ENCODE peak calls at places on chromosomes 3 and 15, in five cellular contexts. T, M, Z, V and K are unnamed samples.

GRCh38 chr15:96046620-96047240 is 283.8 kb upstream of the NR2F2 start:
- DNase-seq in Z (no peak), V (no peak), M (no peak), T (no peak), K (no peak)

GRCh38 chr3:159881208-159881607 is 107.4 kb upstream of the IL12A start:
- DNase-seq in V (no peak), T (no peak), Z (no peak), M (no peak), K (no peak)

GRCh38 chr3:124530916-124531315 is 199.3 kb upstream of the UMPS start:
- DNase-seq in V (no peak), M (no peak), Z (no peak), T (no peak), K (no peak)

GRCh38 chr3:125367403-125368230 is 7.5 kb downstream of the ZNF148 start:
- DNase-seq in Z (no peak), M (no peak), V (no peak), T (no peak), K (no peak)

GRCh38 chr15:94239474-94239873 is 8.1 kb downstream of the MCTP2 start:
- DNase-seq in V (no peak), M (no peak), Z (no peak), T (no peak), K (no peak)

GRCh38 chr3:57048052-57048671 is 12.3 kb upstream of the SPATA12 start:
- DNase-seq in M (no peak), T (no peak), Z (no peak), V (no peak), K (no peak)

GRCh38 chr3:65029130-65029529 is 341.3 kb upstream of the ADAMTS9 start:
- DNase-seq in V (no peak), Z (no peak), M (no peak), T (no peak), K (no peak)

GRCh38 chr3:156304406-156304805 is 184.0 kb downstream of the KCNAB1 start:
- DNase-seq in T (no peak), Z (no peak), M (peak; percentile 58), V (no peak), K (no peak)

GRCh38 chr15:57321973-57322601 is 54.2 kb upstream of the CGNL1 start:
- DNase-seq in M (no peak), T (no peak), V (no peak), Z (no peak), K (no peak)
- H3K27ac ChIP-seq in M (no peak overlapping the region), T (peak overlapping the region; percentile 91), V (no peak overlapping the region), Z (no peak overlapping the region), K (no peak overlapping the region)

GRCh38 chr3:138511990-138512389 is 77.6 kb downstream of the ESYT3 start:
- DNase-seq in Z (no peak), M (no peak), V (no peak), T (no peak), K (no peak)
- H3K27ac ChIP-seq in Z (no peak overlapping the region), M (no peak overlapping the region), V (no peak overlapping the region), T (no peak overlapping the region), K (no peak overlapping the region)

GRCh38 chr3:126704494-126705214 is 614 bp downstream of the CHCHD6 start:
- DNase-seq in Z (no peak), M (no peak), T (no peak), V (no peak), K (no peak)
- H3K27ac ChIP-seq in Z (no peak overlapping the region), M (no peak overlapping the region), T (peak overlapping the region; percentile 88), V (no peak overlapping the region), K (no peak overlapping the region)

GRCh38 chr15:41950505-41950904 is 21.9 kb downstream of the EHD4 start:
- DNase-seq in M (no peak), Z (no peak), V (no peak), T (no peak), K (no peak)

GRCh38 chr15:41949400-41950126 is 22.8 kb downstream of the EHD4 start:
- DNase-seq in Z (no peak), V (no peak), M (no peak), T (no peak), K (no peak)

GRCh38 chr15:41948499-41948898 is 23.9 kb downstream of the EHD4 start:
- DNase-seq in T (no peak), V (no peak), M (no peak), Z (no peak), K (no peak)

GRCh38 chr15:41951571-41951970 is 20.8 kb downstream of the EHD4 start:
- DNase-seq in T (no peak), V (no peak), M (no peak), Z (no peak), K (no peak)

GRCh38 chr15:41950127-41950483 is 22.3 kb downstream of the EHD4 start:
- DNase-seq in M (no peak), Z (no peak), T (no peak), V (no peak), K (no peak)
- H3K27ac ChIP-seq in M (no peak overlapping the region), Z (no peak overlapping the region), T (no peak overlapping the region), V (no peak overlapping the region), K (no peak overlapping the region)

DNA sequence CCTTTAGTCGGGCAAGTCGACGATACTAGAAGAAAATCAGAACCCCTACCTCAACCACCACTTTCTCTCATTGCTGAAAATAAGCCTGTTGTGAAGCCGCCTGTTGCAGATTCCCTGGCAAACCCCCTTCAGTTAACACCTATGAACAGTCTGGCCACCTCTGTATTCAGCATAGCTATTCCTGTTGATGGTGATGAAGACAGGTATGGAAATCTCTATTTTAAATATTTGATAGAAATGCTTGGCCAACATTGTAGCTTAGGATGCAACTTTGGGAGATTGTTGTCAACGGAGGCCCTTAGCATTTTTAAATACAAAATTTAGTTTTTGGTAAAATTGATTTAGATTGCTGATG is 3.0 kb downstream of the TSC22D2 start:
- DNase-seq in Z (no peak), V (no peak), T (no peak), M (no peak), K (no peak)
- H3K27ac ChIP-seq in Z (no peak overlapping the region), V (no peak overlapping the region), T (peak overlapping the region; percentile 98), M (no peak overlapping the region), K (peak overlapping the region; percentile 99)

GRCh38 chr15:92908369-92909057 is 8.4 kb downstream of the CHD2 start:
- DNase-seq in V (no peak), M (no peak), T (no peak), Z (no peak), K (no peak)

GRCh38 chr15:92907880-92908279 is 7.8 kb downstream of the CHD2 start:
- DNase-seq in V (no peak), Z (no peak), M (peak; percentile 65), T (peak; percentile 78), K (peak; percentile 54)

GRCh38 chr15:92909131-92909781 is 9.1 kb downstream of the CHD2 start:
- DNase-seq in T (no peak), M (no peak), Z (no peak), V (no peak), K (no peak)

GRCh38 chr15:92907229-92907628 is 7.1 kb downstream of the CHD2 start:
- DNase-seq in T (peak; percentile 44), M (no peak), Z (no peak), V (no peak), K (no peak)

DNA sequence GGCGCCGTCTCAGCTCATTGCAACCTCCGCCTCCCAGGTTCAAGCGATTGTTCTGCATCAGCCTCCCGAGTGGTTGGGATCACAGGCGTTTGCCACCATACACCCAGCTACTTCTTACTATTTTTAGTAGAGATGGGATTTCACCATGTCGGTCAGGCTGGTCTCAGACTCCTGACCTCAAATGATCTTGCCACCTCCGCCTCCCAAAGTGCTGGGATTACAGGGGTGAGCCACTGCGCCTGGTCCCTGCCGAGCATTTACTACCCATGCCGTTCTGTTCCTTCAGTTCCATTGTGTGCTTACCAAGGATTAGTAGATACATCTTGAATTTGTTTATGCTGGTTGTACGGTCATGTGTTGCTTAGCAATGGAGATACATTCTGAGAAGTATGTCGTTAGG is 10.3 kb downstream of the CHD2 start:
- DNase-seq in Z (no peak), V (no peak), T (no peak), M (no peak), K (no peak)
- H3K27ac ChIP-seq in Z (no peak overlapping the region), V (no peak overlapping the region), T (peak overlapping the region; percentile 16), M (no peak overlapping the region), K (no peak overlapping the region)

DNA sequence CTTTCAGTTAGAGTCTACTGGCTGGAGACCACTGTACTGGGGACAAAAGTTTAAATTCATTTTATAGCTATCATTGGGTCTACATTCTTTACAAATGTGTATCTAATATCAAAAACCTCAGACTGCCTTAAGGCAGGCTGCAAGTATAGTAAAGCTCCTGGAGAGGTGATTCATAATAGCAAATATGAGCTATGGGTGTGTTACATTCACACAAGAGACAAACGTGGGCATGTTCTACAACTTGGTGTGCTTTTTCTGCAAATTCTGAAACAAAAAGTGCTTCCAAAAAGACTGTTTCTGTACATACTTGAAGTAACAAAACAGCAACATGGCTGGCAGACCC is 1101.4 kb downstream of the ROBO1 start:
- DNase-seq in M (peak; percentile 89), T (peak; percentile 33), V (no peak), Z (no peak), K (peak; percentile 41)
- H3K27ac ChIP-seq in M (peak overlapping the region; percentile 76), T (peak overlapping the region; percentile 73), V (no peak overlapping the region), Z (no peak overlapping the region), K (peak overlapping the region; percentile 74)